ENCODE peak calls at places on chromosomes 11 and 22, in four cellular contexts. L is retina, I is mesendoderm, T is retinal pigment epithelial cell. R is an unnamed sample.

GRCh38 chr11:78359921-78360320 is 57.7 kb downstream of the GAB2 start:
- DNase-seq in L (no peak), I (no peak), T (no peak), R (no peak)

GRCh38 chr11:75174781-75175370 is 24.0 kb downstream of the SLCO2B1 start:
- DNase-seq in L (peak), I (no peak), T (no peak), R (no peak)

GRCh38 chr22:37279469-37279868 is 2.8 kb upstream of the CYTH4 start:
- DNase-seq in L (no peak), I (no peak), T (no peak), R (peak)

GRCh38 chr11:97722721-97723120 is 1298.0 kb upstream of the CNTN5 start:
- DNase-seq in L (no peak), I (peak), T (no peak), R (no peak)

GRCh38 chr22:29259253-29259899 is 8.4 kb downstream of the RHBDD3 start:
- DNase-seq in L (no peak), I (peak), T (no peak), R (no peak)

GRCh38 chr11:109785714-109786113 is 307.5 kb upstream of the ZC3H12C start:
- DNase-seq in L (no peak), I (no peak), T (no peak), R (no peak)

GRCh38 chr11:58525037-58525614 is 17.2 kb upstream of the OR5B21 start:
- DNase-seq in L (no peak), I (peak), T (no peak), R (no peak)

GRCh38 chr11:72773696-72774095 is 20.2 kb downstream of the STARD10 start:
- DNase-seq in L (no peak), I (no peak), T (no peak), R (no peak)

GRCh38 chr22:30920407-30920806 is 48.2 kb downstream of the MORC2 start:
- DNase-seq in L (peak), I (peak), T (peak), R (peak)

GRCh38 chr22:17770180-17771077 is 3.8 kb downstream of the BID start:
- DNase-seq in L (no peak), I (no peak), T (no peak), R (no peak)

GRCh38 chr11:87031433-87032170 is 6.1 kb upstream of the TMEM135 start:
- DNase-seq in L (no peak), I (no peak), T (no peak), R (no peak)

GRCh38 chr11:117282956-117283355 is 8.2 kb upstream of the BACE1-AS start:
- DNase-seq in L (no peak), I (no peak), T (no peak), R (no peak)

GRCh38 chr11:78110830-78111229 is 28.6 kb downstream of the ALG8 start:
- DNase-seq in L (no peak), I (no peak), T (no peak), R (no peak)

GRCh38 chr11:2987881-2988280 is 4.2 kb downstream of the NAP1L4 start:
- DNase-seq in L (no peak), I (no peak), T (no peak), R (no peak)

GRCh38 chr22:19075404-19075803 is 46.8 kb downstream of the DGCR2 start:
- DNase-seq in L (no peak), I (no peak), T (no peak), R (no peak)